ENCODE peak calls at places on chromosome 12, in ten cellular contexts. One of them, this sample, is unnamed.

GRCh38 chr12:16347391-16348298 is at the start of gene MGST1:
- DNase-seq in left ventricle myocardium inferior: peak; percentile 62
- DNase-seq in right cardiac atrium: peak; percentile 76
- DNase-seq in mammary epithelial cell: peak; percentile 71
- DNase-seq in pancreas: peak; percentile 73
- DNase-seq in GM23338: peak; percentile 96
- DNase-seq in mesendoderm: peak; percentile 96
- DNase-seq in A549: peak; percentile 38
- DNase-seq in heart right ventricle: peak; percentile 64
- DNase-seq in DND-41: no peak
- DNase-seq in this sample: peak; percentile 80

GRCh38 chr12:21627924-21628323 is 23.3 kb upstream of the GYS2 start:
- DNase-seq in DND-41: no peak
- DNase-seq in pancreas: no peak
- DNase-seq in left ventricle myocardium inferior: peak; percentile 17
- DNase-seq in mesendoderm: no peak
- DNase-seq in mammary epithelial cell: no peak
- DNase-seq in A549: no peak
- DNase-seq in GM23338: no peak
- DNase-seq in right cardiac atrium: no peak
- DNase-seq in heart right ventricle: no peak
- DNase-seq in this sample: no peak

GRCh38 chr12:113056381-113056630 is 224 bp upstream of the DTX1 start:
- DNase-seq in right cardiac atrium: no peak
- DNase-seq in DND-41: no peak
- DNase-seq in heart right ventricle: no peak
- DNase-seq in GM23338: no peak
- DNase-seq in A549: no peak
- DNase-seq in mesendoderm: no peak
- DNase-seq in mammary epithelial cell: no peak
- DNase-seq in left ventricle myocardium inferior: no peak
- DNase-seq in pancreas: no peak
- DNase-seq in this sample: no peak

GRCh38 chr12:83451189-83451588 is 764.5 kb downstream of the TMTC2 start:
- DNase-seq in mesendoderm: no peak
- DNase-seq in A549: no peak
- DNase-seq in left ventricle myocardium inferior: no peak
- DNase-seq in pancreas: no peak
- DNase-seq in right cardiac atrium: no peak
- DNase-seq in DND-41: no peak
- DNase-seq in GM23338: no peak
- DNase-seq in mammary epithelial cell: no peak
- DNase-seq in heart right ventricle: no peak
- DNase-seq in this sample: no peak

GRCh38 chr12:59874781-59875180 is 279.0 kb downstream of the SLC16A7 start:
- DNase-seq in right cardiac atrium: no peak
- DNase-seq in pancreas: no peak
- DNase-seq in A549: no peak
- DNase-seq in mammary epithelial cell: no peak
- DNase-seq in GM23338: peak; percentile 78
- DNase-seq in heart right ventricle: no peak
- DNase-seq in mesendoderm: peak; percentile 4
- DNase-seq in left ventricle myocardium inferior: no peak
- DNase-seq in DND-41: no peak
- DNase-seq in this sample: no peak

GRCh38 chr12:53214687-53215455 is 7.8 kb upstream of the ITGB7 start:
- DNase-seq in DND-41: no peak
- DNase-seq in mammary epithelial cell: no peak
- DNase-seq in mesendoderm: peak; percentile 81
- DNase-seq in left ventricle myocardium inferior: peak; percentile 84
- DNase-seq in right cardiac atrium: peak; percentile 78
- DNase-seq in pancreas: no peak
- DNase-seq in A549: no peak
- DNase-seq in GM23338: peak; percentile 60
- DNase-seq in heart right ventricle: peak; percentile 80
- DNase-seq in this sample: peak; percentile 61

GRCh38 chr12:3930216-3930615 is 57.0 kb upstream of the PARP11 start:
- DNase-seq in DND-41: no peak
- DNase-seq in heart right ventricle: no peak
- DNase-seq in mesendoderm: no peak
- DNase-seq in right cardiac atrium: no peak
- DNase-seq in left ventricle myocardium inferior: no peak
- DNase-seq in pancreas: no peak
- DNase-seq in GM23338: no peak
- DNase-seq in A549: no peak
- DNase-seq in mammary epithelial cell: no peak
- DNase-seq in this sample: no peak

GRCh38 chr12:60324746-60325145 is 728.9 kb downstream of the SLC16A7 start:
- DNase-seq in GM23338: no peak
- DNase-seq in A549: no peak
- DNase-seq in left ventricle myocardium inferior: no peak
- DNase-seq in right cardiac atrium: no peak
- DNase-seq in mammary epithelial cell: no peak
- DNase-seq in DND-41: no peak
- DNase-seq in heart right ventricle: no peak
- DNase-seq in pancreas: no peak
- DNase-seq in mesendoderm: no peak
- DNase-seq in this sample: no peak

GRCh38 chr12:15726029-15726756 is 63.0 kb downstream of the EPS8 start:
- DNase-seq in pancreas: no peak
- DNase-seq in A549: no peak
- DNase-seq in heart right ventricle: no peak
- DNase-seq in mammary epithelial cell: no peak
- DNase-seq in right cardiac atrium: no peak
- DNase-seq in GM23338: no peak
- DNase-seq in mesendoderm: no peak
- DNase-seq in left ventricle myocardium inferior: no peak
- DNase-seq in DND-41: no peak
- DNase-seq in this sample: no peak

GRCh38 chr12:31477669-31478068 is 113.3 kb downstream of the DENND5B start:
- DNase-seq in DND-41: no peak
- DNase-seq in heart right ventricle: no peak
- DNase-seq in A549: no peak
- DNase-seq in mesendoderm: no peak
- DNase-seq in mammary epithelial cell: no peak
- DNase-seq in pancreas: no peak
- DNase-seq in left ventricle myocardium inferior: no peak
- DNase-seq in right cardiac atrium: no peak
- DNase-seq in GM23338: no peak
- DNase-seq in this sample: no peak

GRCh38 chr12:101361455-101361854 is 46.1 kb downstream of the ARL1 start:
- DNase-seq in mesendoderm: no peak
- DNase-seq in heart right ventricle: no peak
- DNase-seq in right cardiac atrium: no peak
- DNase-seq in DND-41: no peak
- DNase-seq in pancreas: no peak
- DNase-seq in A549: no peak
- DNase-seq in mammary epithelial cell: no peak
- DNase-seq in left ventricle myocardium inferior: no peak
- DNase-seq in GM23338: no peak
- DNase-seq in this sample: no peak

GRCh38 chr12:84046869-84047268 is 865.7 kb downstream of the SLC6A15 start:
- DNase-seq in GM23338: no peak
- DNase-seq in heart right ventricle: no peak
- DNase-seq in A549: no peak
- DNase-seq in left ventricle myocardium inferior: no peak
- DNase-seq in mammary epithelial cell: peak; percentile 2
- DNase-seq in mesendoderm: no peak
- DNase-seq in pancreas: no peak
- DNase-seq in right cardiac atrium: no peak
- DNase-seq in DND-41: no peak
- DNase-seq in this sample: no peak

GRCh38 chr12:50059440-50060119 is 2.2 kb downstream of the ASIC1 start:
- DNase-seq in right cardiac atrium: no peak
- DNase-seq in GM23338: no peak
- DNase-seq in pancreas: no peak
- DNase-seq in mesendoderm: no peak
- DNase-seq in heart right ventricle: no peak
- DNase-seq in left ventricle myocardium inferior: no peak
- DNase-seq in mammary epithelial cell: no peak
- DNase-seq in DND-41: peak; percentile 82
- DNase-seq in A549: no peak
- DNase-seq in this sample: no peak

GRCh38 chr12:119178544-119179334 is at the start of gene HSPB8:
- DNase-seq in GM23338: peak; percentile 80
- DNase-seq in A549: peak; percentile 74
- DNase-seq in pancreas: peak; percentile 80
- DNase-seq in mammary epithelial cell: peak; percentile 2
- DNase-seq in right cardiac atrium: peak; percentile 95
- DNase-seq in left ventricle myocardium inferior: peak; percentile 94
- DNase-seq in DND-41: no peak
- DNase-seq in heart right ventricle: peak; percentile 92
- DNase-seq in mesendoderm: peak; percentile 94
- DNase-seq in this sample: peak; percentile 94

GRCh38 chr12:132465269-132466190 is 24.4 kb upstream of the FBRSL1 start:
- DNase-seq in pancreas: peak; percentile 23
- DNase-seq in mammary epithelial cell: no peak
- DNase-seq in right cardiac atrium: peak; percentile 3
- DNase-seq in mesendoderm: no peak
- DNase-seq in A549: no peak
- DNase-seq in DND-41: peak; percentile 29
- DNase-seq in GM23338: no peak
- DNase-seq in heart right ventricle: no peak
- DNase-seq in left ventricle myocardium inferior: no peak
- DNase-seq in this sample: peak; percentile 4

GRCh38 chr12:62625238-62625637 is 158.6 kb downstream of the MON2 start:
- DNase-seq in left ventricle myocardium inferior: no peak
- DNase-seq in DND-41: no peak
- DNase-seq in pancreas: no peak
- DNase-seq in mesendoderm: peak; percentile 53
- DNase-seq in GM23338: no peak
- DNase-seq in heart right ventricle: peak; percentile 22
- DNase-seq in mammary epithelial cell: no peak
- DNase-seq in A549: no peak
- DNase-seq in right cardiac atrium: peak; percentile 38
- DNase-seq in this sample: no peak

GRCh38 chr12:48773686-48774085 is 15.2 kb downstream of the ADCY6 start:
- DNase-seq in DND-41: no peak
- DNase-seq in pancreas: no peak
- DNase-seq in mesendoderm: no peak
- DNase-seq in GM23338: no peak
- DNase-seq in heart right ventricle: no peak
- DNase-seq in A549: no peak
- DNase-seq in mammary epithelial cell: no peak
- DNase-seq in left ventricle myocardium inferior: no peak
- DNase-seq in right cardiac atrium: no peak
- DNase-seq in this sample: no peak

GRCh38 chr12:78802593-78802992 is 62.0 kb upstream of the SYT1 start:
- DNase-seq in right cardiac atrium: no peak
- DNase-seq in heart right ventricle: no peak
- DNase-seq in pancreas: no peak
- DNase-seq in mammary epithelial cell: peak; percentile 87
- DNase-seq in A549: peak; percentile 3
- DNase-seq in left ventricle myocardium inferior: no peak
- DNase-seq in DND-41: no peak
- DNase-seq in mesendoderm: peak; percentile 24
- DNase-seq in GM23338: peak; percentile 8
- DNase-seq in this sample: no peak

GRCh38 chr12:105226219-105226618 is 9.8 kb downstream of the APPL2 start:
- DNase-seq in left ventricle myocardium inferior: peak; percentile 50
- DNase-seq in pancreas: peak; percentile 47
- DNase-seq in DND-41: peak; percentile 30
- DNase-seq in GM23338: peak; percentile 9
- DNase-seq in mesendoderm: peak; percentile 28
- DNase-seq in right cardiac atrium: peak; percentile 59
- DNase-seq in mammary epithelial cell: no peak
- DNase-seq in A549: no peak
- DNase-seq in heart right ventricle: peak; percentile 28
- DNase-seq in this sample: peak; percentile 63

GRCh38 chr12:57450057-57450456 is 5.0 kb upstream of the INHBE start:
- DNase-seq in mesendoderm: no peak
- DNase-seq in GM23338: no peak
- DNase-seq in pancreas: no peak
- DNase-seq in right cardiac atrium: no peak
- DNase-seq in A549: no peak
- DNase-seq in mammary epithelial cell: no peak
- DNase-seq in left ventricle myocardium inferior: no peak
- DNase-seq in DND-41: no peak
- DNase-seq in heart right ventricle: no peak
- DNase-seq in this sample: no peak
- H3K4me3 ChIP-seq in mesendoderm: no peak overlapping the region
- H3K4me3 ChIP-seq in GM23338: no peak overlapping the region
- H3K4me3 ChIP-seq in pancreas: no peak overlapping the region
- H3K4me3 ChIP-seq in right cardiac atrium: no peak overlapping the region
- H3K4me3 ChIP-seq in A549: no peak overlapping the region
- H3K4me3 ChIP-seq in mammary epithelial cell: no peak overlapping the region
- H3K4me3 ChIP-seq in left ventricle myocardium inferior: no peak overlapping the region
- H3K4me3 ChIP-seq in DND-41: no peak overlapping the region
- H3K4me3 ChIP-seq in heart right ventricle: no peak overlapping the region
- H3K4me3 ChIP-seq in this sample: no peak overlapping the region

DNA sequence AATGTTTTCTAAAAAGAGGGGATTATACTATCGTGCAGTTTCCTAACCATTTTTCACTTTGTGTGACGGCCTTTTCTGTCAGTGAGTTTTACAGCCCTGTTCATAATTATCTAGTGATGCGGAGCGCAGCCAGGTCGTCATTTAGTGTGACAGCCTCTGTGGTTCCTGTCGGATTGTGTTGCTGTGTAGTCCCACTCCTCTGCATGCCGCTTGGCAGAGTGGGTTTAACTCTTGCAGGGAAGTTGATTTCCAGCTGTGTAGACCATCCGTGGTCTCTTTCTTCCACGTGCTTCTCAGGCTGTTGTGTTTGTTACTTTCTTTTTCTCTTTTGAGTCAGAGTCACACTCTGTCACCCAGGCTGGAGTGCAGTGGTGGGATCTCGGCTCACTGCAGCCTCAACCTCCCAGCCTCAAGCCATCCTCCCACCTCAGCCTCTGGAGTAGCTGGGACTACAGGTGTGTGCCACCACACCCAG is 8.6 kb downstream of the RAN start:
- DNase-seq in right cardiac atrium: no peak
- DNase-seq in pancreas: no peak
- DNase-seq in mesendoderm: no peak
- DNase-seq in A549: no peak
- DNase-seq in left ventricle myocardium inferior: no peak
- DNase-seq in DND-41: peak; percentile 15
- DNase-seq in GM23338: no peak
- DNase-seq in mammary epithelial cell: no peak
- DNase-seq in heart right ventricle: no peak
- DNase-seq in this sample: no peak
- H3K4me1 ChIP-seq in right cardiac atrium: no peaks in the 10 kb centered on the region
- H3K4me1 ChIP-seq in pancreas: no peaks in the 10 kb centered on the region
- H3K4me1 ChIP-seq in mesendoderm: no peaks in the 10 kb centered on the region
- H3K4me1 ChIP-seq in A549: no peaks in the 10 kb centered on the region
- H3K4me1 ChIP-seq in left ventricle myocardium inferior: no peaks in the 10 kb centered on the region
- H3K4me1 ChIP-seq in DND-41: peaks cover 4% of the 10 kb centered on the region
- H3K4me1 ChIP-seq in GM23338: peaks cover 19% of the 10 kb centered on the region
- H3K4me1 ChIP-seq in mammary epithelial cell: no peaks in the 10 kb centered on the region
- H3K4me1 ChIP-seq in heart right ventricle: no peaks in the 10 kb centered on the region
- H3K4me1 ChIP-seq in this sample: no peaks in the 10 kb centered on the region

GRCh38 chr12:11725616-11726015 is 76.1 kb downstream of the ETV6 start:
- DNase-seq in pancreas: no peak
- DNase-seq in heart right ventricle: no peak
- DNase-seq in A549: no peak
- DNase-seq in left ventricle myocardium inferior: no peak
- DNase-seq in GM23338: no peak
- DNase-seq in mammary epithelial cell: no peak
- DNase-seq in DND-41: no peak
- DNase-seq in mesendoderm: no peak
- DNase-seq in right cardiac atrium: no peak
- DNase-seq in this sample: no peak
- H3K27ac ChIP-seq in pancreas: peak overlapping the region; percentile 55
- H3K27ac ChIP-seq in heart right ventricle: no peak overlapping the region
- H3K27ac ChIP-seq in A549: no peak overlapping the region
- H3K27ac ChIP-seq in left ventricle myocardium inferior: no peak overlapping the region
- H3K27ac ChIP-seq in GM23338: no peak overlapping the region
- H3K27ac ChIP-seq in mammary epithelial cell: no peak overlapping the region
- H3K27ac ChIP-seq in DND-41: no peak overlapping the region
- H3K27ac ChIP-seq in mesendoderm: no peak overlapping the region
- H3K27ac ChIP-seq in right cardiac atrium: no peak overlapping the region
- H3K27ac ChIP-seq in this sample: no peak overlapping the region

GRCh38 chr12:77577756-77578155 is 252.9 kb upstream of the NAV3 start:
- DNase-seq in pancreas: no peak
- DNase-seq in DND-41: no peak
- DNase-seq in right cardiac atrium: no peak
- DNase-seq in mesendoderm: no peak
- DNase-seq in mammary epithelial cell: no peak
- DNase-seq in left ventricle myocardium inferior: no peak
- DNase-seq in A549: no peak
- DNase-seq in GM23338: no peak
- DNase-seq in heart right ventricle: no peak
- DNase-seq in this sample: no peak
- H3K4me3 ChIP-seq in pancreas: no peak overlapping the region
- H3K4me3 ChIP-seq in DND-41: no peak overlapping the region
- H3K4me3 ChIP-seq in right cardiac atrium: no peak overlapping the region
- H3K4me3 ChIP-seq in mesendoderm: no peak overlapping the region
- H3K4me3 ChIP-seq in mammary epithelial cell: no peak overlapping the region
- H3K4me3 ChIP-seq in left ventricle myocardium inferior: no peak overlapping the region
- H3K4me3 ChIP-seq in A549: no peak overlapping the region
- H3K4me3 ChIP-seq in GM23338: no peak overlapping the region
- H3K4me3 ChIP-seq in heart right ventricle: no peak overlapping the region
- H3K4me3 ChIP-seq in this sample: no peak overlapping the region

This sample was measured in psoas muscle.